ENCODE peak calls at places on chromosome 3, in five cellular contexts. H is nucleus accumbens; X is stimulated activated CD4-positive, alpha-beta T cell treated with anti-CD3 and anti-CD28 coated beads, Interleukin-1b, Interleukin-23, amount 100 ng/mL, for 24 hours; I is caudate nucleus; C is ACHN. A is an unnamed sample.

GRCh38 chr3:104612218-104612617 is 754.5 kb upstream of the ALCAM start:
- DNase-seq in C (no peak), H (no peak), X (no peak), I (no peak), A (no peak)

GRCh38 chr3:161083131-161083530 is 22.0 kb downstream of the B3GALNT1 start:
- DNase-seq in I (no peak), C (no peak), H (no peak), X (no peak), A (no peak)

GRCh38 chr3:126654571-126655393 is at the start of gene TXNRD3:
- DNase-seq in H (peak), I (peak), C (peak), X (peak), A (peak)

GRCh38 chr3:64431717-64432116 is 206.5 kb upstream of the PRICKLE2 start:
- DNase-seq in I (no peak), C (no peak), H (no peak), X (no peak), A (no peak)

GRCh38 chr3:74897006-74897405 is 282.5 kb upstream of the CNTN3 start:
- DNase-seq in X (no peak), H (no peak), I (no peak), C (peak), A (no peak)

GRCh38 chr3:105523496-105523895 is 156.8 kb downstream of the ALCAM start:
- DNase-seq in I (no peak), H (no peak), X (no peak), C (no peak), A (no peak)

GRCh38 chr3:67637255-67637900 is 17.0 kb downstream of the SUCLG2 start:
- DNase-seq in I (no peak), H (no peak), C (no peak), X (no peak), A (no peak)

GRCh38 chr3:71972031-71972430 is 187.1 kb upstream of the PROK2 start:
- DNase-seq in C (peak), H (no peak), I (no peak), X (no peak), A (no peak)

GRCh38 chr3:10524270-10524669 is 18.9 kb upstream of the ATP2B2 start:
- DNase-seq in I (no peak), H (no peak), C (no peak), X (no peak), A (no peak)

GRCh38 chr3:15439476-15439875 is 12.1 kb downstream of the EAF1 start:
- DNase-seq in H (no peak), X (no peak), I (no peak), C (no peak), A (no peak)

GRCh38 chr3:85726241-85726640 is 767.5 kb downstream of the CADM2 start:
- DNase-seq in C (no peak), X (no peak), I (no peak), H (no peak), A (no peak)

A was measured in hypothalamus.